ENCODE peak calls at places on chromosomes 7 and 10, in nine cellular contexts. One of them, this sample, is unnamed.

GRCh38 chr10:61757525-61758397 is 95.0 kb downstream of the CABCOCO1 start:
- DNase-seq in naive B cell: no peak
- DNase-seq in amniotic epithelial cell: peak; percentile 75
- DNase-seq in renal cortical epithelial cell: peak; percentile 93
- DNase-seq in osteocyte: no peak
- DNase-seq in AML-193: no peak
- DNase-seq in endothelial cell: no peak
- DNase-seq in NCI-H526 treated with DMSO at 0.1 percent for 48 hours: no peak
- DNase-seq in hypothalamus: no peak
- DNase-seq in this sample: peak; percentile 67

GRCh38 chr7:6536262-6536770 is 14.9 kb downstream of the GRID2IP start:
- DNase-seq in AML-193: no peak
- DNase-seq in NCI-H526 treated with DMSO at 0.1 percent for 48 hours: no peak
- DNase-seq in amniotic epithelial cell: no peak
- DNase-seq in renal cortical epithelial cell: no peak
- DNase-seq in hypothalamus: no peak
- DNase-seq in naive B cell: no peak
- DNase-seq in endothelial cell: no peak
- DNase-seq in osteocyte: no peak
- DNase-seq in this sample: no peak

GRCh38 chr7:50315193-50315592 is 10.7 kb downstream of the IKZF1 start:
- DNase-seq in renal cortical epithelial cell: no peak
- DNase-seq in AML-193: no peak
- DNase-seq in NCI-H526 treated with DMSO at 0.1 percent for 48 hours: no peak
- DNase-seq in naive B cell: no peak
- DNase-seq in amniotic epithelial cell: no peak
- DNase-seq in hypothalamus: no peak
- DNase-seq in osteocyte: no peak
- DNase-seq in endothelial cell: no peak
- DNase-seq in this sample: no peak

GRCh38 chr7:139734395-139734794 is 43.4 kb downstream of the HIPK2 start:
- DNase-seq in naive B cell: no peak
- DNase-seq in amniotic epithelial cell: peak; percentile 99
- DNase-seq in renal cortical epithelial cell: peak; percentile 87
- DNase-seq in osteocyte: no peak
- DNase-seq in endothelial cell: no peak
- DNase-seq in AML-193: no peak
- DNase-seq in NCI-H526 treated with DMSO at 0.1 percent for 48 hours: no peak
- DNase-seq in hypothalamus: no peak
- DNase-seq in this sample: peak; percentile 99

GRCh38 chr7:157139142-157140117 is 704 bp downstream of the UBE3C start:
- DNase-seq in AML-193: no peak
- DNase-seq in naive B cell: no peak
- DNase-seq in hypothalamus: peak; percentile 9
- DNase-seq in osteocyte: peak; percentile 87
- DNase-seq in NCI-H526 treated with DMSO at 0.1 percent for 48 hours: no peak
- DNase-seq in amniotic epithelial cell: peak; percentile 25
- DNase-seq in renal cortical epithelial cell: peak; percentile 13
- DNase-seq in endothelial cell: peak; percentile 63
- DNase-seq in this sample: peak; percentile 26

GRCh38 chr7:12951397-12951801 is 264.0 kb downstream of the ARL4A start:
- DNase-seq in hypothalamus: no peak
- DNase-seq in amniotic epithelial cell: peak; percentile 84
- DNase-seq in AML-193: no peak
- DNase-seq in endothelial cell: no peak
- DNase-seq in osteocyte: no peak
- DNase-seq in NCI-H526 treated with DMSO at 0.1 percent for 48 hours: no peak
- DNase-seq in naive B cell: no peak
- DNase-seq in renal cortical epithelial cell: peak; percentile 94
- DNase-seq in this sample: peak; percentile 84

GRCh38 chr7:20647908-20648776 is 32.7 kb downstream of the ABCB5 start:
- DNase-seq in amniotic epithelial cell: peak; percentile 4
- DNase-seq in AML-193: peak; percentile 7
- DNase-seq in renal cortical epithelial cell: peak; percentile 58
- DNase-seq in endothelial cell: peak; percentile 49
- DNase-seq in osteocyte: no peak
- DNase-seq in hypothalamus: no peak
- DNase-seq in naive B cell: no peak
- DNase-seq in NCI-H526 treated with DMSO at 0.1 percent for 48 hours: no peak
- DNase-seq in this sample: peak; percentile 31

GRCh38 chr7:4233621-4234497 is 448.2 kb upstream of the FOXK1 start:
- DNase-seq in endothelial cell: no peak
- DNase-seq in naive B cell: no peak
- DNase-seq in hypothalamus: no peak
- DNase-seq in NCI-H526 treated with DMSO at 0.1 percent for 48 hours: no peak
- DNase-seq in amniotic epithelial cell: no peak
- DNase-seq in osteocyte: no peak
- DNase-seq in AML-193: no peak
- DNase-seq in renal cortical epithelial cell: no peak
- DNase-seq in this sample: no peak

GRCh38 chr10:114294549-114294948 is 55.5 kb downstream of the VWA2 start:
- DNase-seq in hypothalamus: no peak
- DNase-seq in amniotic epithelial cell: no peak
- DNase-seq in naive B cell: no peak
- DNase-seq in renal cortical epithelial cell: no peak
- DNase-seq in osteocyte: no peak
- DNase-seq in NCI-H526 treated with DMSO at 0.1 percent for 48 hours: no peak
- DNase-seq in AML-193: no peak
- DNase-seq in endothelial cell: no peak
- DNase-seq in this sample: no peak

GRCh38 chr7:133491846-133492652 is 239.2 kb downstream of the EXOC4 start:
- DNase-seq in renal cortical epithelial cell: peak; percentile 68
- DNase-seq in AML-193: no peak
- DNase-seq in naive B cell: no peak
- DNase-seq in amniotic epithelial cell: peak; percentile 46
- DNase-seq in NCI-H526 treated with DMSO at 0.1 percent for 48 hours: no peak
- DNase-seq in endothelial cell: no peak
- DNase-seq in osteocyte: no peak
- DNase-seq in hypothalamus: no peak
- DNase-seq in this sample: peak; percentile 13

This sample was measured in choroid plexus epithelial cell.